ENCODE peak calls at places on chromosomes 2 and 18, in ten cellular contexts. K, E, W, Y, L, I, X, T, B and Q are unnamed samples.

GRCh38 chr2:219698684-219699439 is 71.4 kb downstream of the SLC4A3 start:
- DNase-seq in I (no peak), L (peak), X (no peak), K (no peak), Y (no peak), E (no peak), T (no peak), B (no peak), W (no peak), Q (no peak)

GRCh38 chr2:128473175-128474013 is 154.7 kb upstream of the HS6ST1 start:
- DNase-seq in K (peak), T (no peak), B (no peak), X (peak), Y (no peak), L (peak), W (no peak), E (no peak), I (peak), Q (peak)

GRCh38 chr2:75788154-75788553 is 77.4 kb upstream of the GCFC2 start:
- DNase-seq in B (no peak), E (no peak), Y (no peak), K (no peak), L (no peak), T (no peak), W (no peak), I (no peak), X (no peak), Q (no peak)

GRCh38 chr2:239826376-239826775 is 198.8 kb downstream of the NDUFA10 start:
- DNase-seq in Y (no peak), X (no peak), W (no peak), K (no peak), I (peak), T (no peak), B (no peak), E (no peak), L (no peak), Q (no peak)

GRCh38 chr2:118112771-118113334 is 24.6 kb downstream of the INSIG2 start:
- DNase-seq in K (peak), E (peak), L (no peak), Y (no peak), X (no peak), I (no peak), B (no peak), T (no peak), W (peak), Q (no peak)

GRCh38 chr2:128388414-128389032 is 69.9 kb upstream of the HS6ST1 start:
- DNase-seq in Y (no peak), T (no peak), K (peak), X (no peak), B (no peak), I (peak), E (no peak), W (no peak), L (no peak), Q (peak)

GRCh38 chr2:17309741-17310339 is 208.4 kb downstream of the RAD51AP2 start:
- DNase-seq in X (no peak), W (peak), T (peak), I (no peak), B (peak), L (peak), E (peak), K (peak), Y (no peak), Q (peak)

GRCh38 chr18:8242306-8242705 is 366.9 kb upstream of the RAB12 start:
- DNase-seq in I (peak), X (no peak), E (no peak), L (no peak), T (no peak), Y (no peak), B (no peak), W (no peak), K (no peak), Q (no peak)

GRCh38 chr2:209383212-209383611 is 40.6 kb upstream of the MAP2 start:
- DNase-seq in W (peak), E (peak), K (peak), T (no peak), I (peak), Y (no peak), B (no peak), L (no peak), X (no peak), Q (no peak)

GRCh38 chr18:48256848-48257247 is 152.3 kb downstream of the ZBTB7C start:
- DNase-seq in W (no peak), L (no peak), T (no peak), B (no peak), K (no peak), E (no peak), Y (no peak), I (no peak), X (no peak), Q (no peak)

GRCh38 chr2:5125017-5125730 is 567.0 kb upstream of the SOX11 start:
- DNase-seq in K (no peak), I (no peak), B (no peak), X (no peak), Y (no peak), E (no peak), W (no peak), L (peak), T (no peak), Q (peak)

GRCh38 chr2:27621524-27621923 is 7.3 kb downstream of the CCDC121 start:
- DNase-seq in E (no peak), T (no peak), B (no peak), X (no peak), K (no peak), W (no peak), I (no peak), L (no peak), Y (no peak), Q (peak)

GRCh38 chr2:4763009-4763408 is 929.2 kb upstream of the SOX11 start:
- DNase-seq in L (peak), E (no peak), K (peak), T (peak), W (no peak), X (no peak), I (no peak), B (no peak), Y (no peak), Q (peak)

GRCh38 chr2:176146645-176147044 is 4.7 kb upstream of the HOXD4 start:
- DNase-seq in I (no peak), X (no peak), E (no peak), K (no peak), Y (no peak), B (no peak), W (no peak), T (no peak), L (no peak), Q (no peak)

GRCh38 chr2:63983986-63984605 is 35.1 kb downstream of the VPS54 start:
- DNase-seq in L (no peak), X (no peak), K (peak), I (no peak), W (peak), Y (no peak), T (no peak), B (no peak), E (no peak), Q (no peak)

GRCh38 chr18:44742741-44743311 is 62.1 kb downstream of the SETBP1 start:
- DNase-seq in L (peak), B (peak), W (no peak), T (peak), E (no peak), X (peak), K (peak), Y (no peak), I (no peak), Q (peak)

GRCh38 chr2:65397122-65397521 is 35.3 kb downstream of the SPRED2 start:
- DNase-seq in T (no peak), X (no peak), Y (no peak), I (peak), L (no peak), E (no peak), B (no peak), W (no peak), K (no peak), Q (no peak)

GRCh38 chr18:32911660-32912284 is 138.9 kb upstream of the KLHL14 start:
- DNase-seq in B (no peak), L (no peak), W (peak), T (no peak), I (no peak), Y (no peak), X (no peak), E (no peak), K (peak), Q (no peak)

GRCh38 chr2:235005603-235006259 is 53.9 kb downstream of the SH3BP4 start:
- DNase-seq in Y (no peak), B (no peak), E (no peak), T (peak), W (no peak), X (peak), K (peak), I (peak), L (peak), Q (peak)

GRCh38 chr2:75098856-75099255 is 100.5 kb downstream of the TACR1 start:
- DNase-seq in I (no peak), X (no peak), K (peak), L (peak), Y (no peak), T (no peak), W (peak), B (no peak), E (peak), Q (peak)

GRCh38 chr2:41061371-41061770 is 609.5 kb upstream of the SLC8A1 start:
- DNase-seq in I (no peak), Y (no peak), W (no peak), K (peak), E (no peak), T (no peak), L (no peak), B (no peak), X (no peak), Q (no peak)

GRCh38 chr2:53353372-53354111 is 414.1 kb upstream of the CHAC2 start:
- DNase-seq in T (no peak), K (peak), I (peak), B (no peak), L (peak), X (no peak), W (peak), E (no peak), Y (no peak), Q (no peak)

GRCh38 chr2:241773511-241774418 is 2.9 kb upstream of the GAL3ST2 start:
- DNase-seq in E (no peak), W (no peak), L (no peak), K (no peak), B (no peak), T (no peak), I (peak), X (no peak), Y (no peak), Q (peak)

GRCh38 chr2:8432712-8433336 is 249.0 kb upstream of the ID2 start:
- DNase-seq in W (no peak), B (no peak), I (no peak), T (peak), L (no peak), E (no peak), K (no peak), Y (no peak), X (no peak), Q (no peak)

GRCh38 chr2:48529189-48529588 is 765 bp upstream of the STON1 start:
- DNase-seq in E (no peak), K (no peak), I (peak), Y (no peak), L (peak), W (no peak), B (no peak), X (no peak), T (no peak), Q (peak)

GRCh38 chr18:10131783-10132381 is 218.1 kb downstream of the VAPA start:
- DNase-seq in L (peak), K (no peak), W (no peak), I (peak), Y (no peak), T (no peak), B (no peak), E (no peak), X (no peak), Q (peak)

GRCh38 chr2:127045792-127046501 is 61.0 kb downstream of the BIN1 start:
- DNase-seq in W (no peak), X (no peak), T (peak), E (no peak), Y (no peak), K (no peak), B (no peak), I (peak), L (no peak), Q (peak)

GRCh38 chr2:175039031-175039430 is 33.9 kb upstream of the CHN1 start:
- DNase-seq in T (no peak), E (no peak), I (no peak), X (no peak), L (no peak), K (no peak), B (no peak), W (no peak), Y (no peak), Q (no peak)
- H3K4me3 ChIP-seq in T (no peak), E (no peak), I (no peak), X (no peak), L (no peak), K (no peak), B (no peak), W (no peak), Y (no peak), Q (no peak)

DNA sequence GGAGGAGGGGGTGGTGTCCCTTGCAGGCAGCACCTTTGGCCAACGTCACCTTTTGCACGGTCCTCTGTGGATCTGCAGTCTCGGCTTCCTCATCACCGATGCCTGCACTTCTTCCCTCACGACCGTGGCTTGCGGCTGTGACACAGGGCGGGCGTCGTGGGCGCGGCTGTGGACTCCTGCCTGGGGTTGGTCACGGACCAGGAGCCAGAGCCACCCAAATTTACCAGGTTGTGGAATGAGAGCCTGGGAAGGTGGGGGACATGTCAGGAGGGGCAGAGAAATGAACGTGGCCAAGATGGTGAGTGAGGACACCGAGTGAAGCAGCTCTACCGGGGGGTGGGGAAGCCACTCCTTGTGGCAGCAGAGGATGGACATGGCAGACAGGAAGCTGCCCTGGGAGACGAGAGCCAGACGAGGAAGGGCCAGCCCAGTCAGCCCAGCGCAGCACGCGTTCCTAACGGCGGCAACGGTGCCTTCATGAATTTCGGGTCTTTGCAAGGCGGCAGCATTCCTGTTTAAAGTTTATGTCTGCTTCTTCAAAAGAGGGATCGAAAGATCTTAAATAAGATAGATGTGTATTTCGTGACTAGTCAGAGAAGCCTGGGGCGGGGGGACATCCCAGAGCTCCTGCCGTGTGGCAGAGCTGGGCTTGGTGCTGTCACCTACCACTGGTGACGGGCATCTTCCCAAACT is 84.2 kb downstream of the LRRFIP1 start:
- DNase-seq in I (peak), W (no peak), T (no peak), Y (no peak), B (no peak), X (no peak), E (no peak), K (no peak), L (no peak), Q (no peak)
- H3K4me3 ChIP-seq in I (no peak), W (no peak), T (no peak), Y (no peak), B (no peak), X (no peak), E (no peak), K (no peak), L (no peak), Q (no peak)

DNA sequence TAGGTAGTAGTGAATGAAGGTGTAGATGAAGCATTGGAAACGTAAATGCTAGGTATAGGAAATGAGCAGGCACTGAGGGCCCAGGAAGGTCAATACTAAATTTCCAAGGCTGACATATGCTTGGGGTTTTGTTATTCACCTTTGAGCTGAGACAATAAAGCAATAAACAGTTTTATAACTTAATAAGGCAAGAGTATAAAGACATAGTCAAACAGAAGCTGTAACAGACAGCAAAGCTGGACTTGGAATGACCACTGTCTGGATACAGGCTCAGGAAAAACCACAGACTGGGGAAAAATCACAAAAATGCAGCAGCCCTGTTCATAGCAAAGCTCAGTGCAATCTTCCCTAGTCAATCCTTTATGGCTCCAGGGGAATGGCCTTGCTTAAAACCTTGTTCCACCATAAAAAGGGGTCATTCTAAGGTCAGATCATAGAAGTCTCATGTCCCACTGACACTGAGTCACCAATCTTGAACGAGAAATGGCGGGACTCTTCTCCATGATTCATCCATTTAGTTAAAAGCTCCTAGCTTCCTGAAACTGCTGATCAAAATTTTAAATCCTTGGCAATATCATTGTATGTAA is 493.3 kb downstream of the CMPK2 start:
- DNase-seq in E (no peak), L (no peak), X (no peak), I (no peak), Y (no peak), W (no peak), B (no peak), K (peak), T (no peak), Q (no peak)
- H3K4me3 ChIP-seq in E (no peak), L (no peak), X (no peak), I (no peak), Y (no peak), W (no peak), B (no peak), K (no peak), T (no peak), Q (no peak)

DNA sequence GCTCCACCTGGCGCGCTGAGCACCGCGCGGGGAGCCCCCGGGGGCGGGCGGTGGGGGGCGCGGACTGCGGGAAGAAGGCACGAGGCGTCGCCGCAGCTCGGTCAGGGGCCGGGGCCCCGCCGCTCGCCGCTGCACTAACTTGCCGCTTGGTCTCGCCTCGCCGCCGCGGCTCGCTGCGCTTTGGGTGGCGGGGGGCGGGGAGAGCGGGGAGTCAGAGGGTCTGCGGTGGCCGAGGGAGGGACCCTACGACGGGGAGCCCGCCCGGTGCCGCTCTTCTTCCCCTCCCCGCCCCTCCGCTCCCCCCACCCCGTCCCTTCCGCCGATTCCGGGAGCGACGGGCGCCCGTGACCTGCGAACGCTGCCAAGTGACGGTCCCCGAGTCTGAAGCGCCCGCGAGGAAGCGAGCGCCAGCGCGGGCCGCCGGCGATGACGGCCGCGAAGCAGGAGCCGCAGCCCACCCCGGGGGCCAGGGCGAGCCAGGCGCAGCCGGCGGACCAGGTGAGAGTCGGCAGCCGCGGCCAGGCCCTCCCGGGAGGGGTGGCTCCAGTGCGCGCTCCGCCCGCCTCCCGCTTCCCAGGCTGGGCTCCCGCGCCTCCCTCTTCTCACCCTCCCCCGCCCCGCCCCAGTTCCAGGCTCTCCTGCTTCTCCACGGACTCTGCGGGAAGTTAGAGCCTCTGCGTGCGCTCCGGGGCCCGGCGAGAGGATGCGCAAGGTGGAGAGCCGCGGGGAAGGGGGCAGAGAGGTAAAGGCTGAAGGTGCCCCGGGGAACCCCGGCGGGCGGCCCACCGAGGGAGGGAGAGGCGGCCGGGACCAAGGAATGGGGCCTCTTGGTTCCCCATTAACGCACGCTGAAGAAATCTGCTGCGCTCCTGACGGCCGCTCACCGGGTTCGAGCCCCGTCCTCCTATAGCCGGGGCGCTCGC is 719.4 kb downstream of the DPP10 start:
- DNase-seq in L (peak), B (no peak), W (no peak), X (peak), Y (no peak), K (no peak), E (no peak), I (no peak), T (peak), Q (peak)
- H3K4me3 ChIP-seq in L (peak), B (peak), W (no peak), X (peak), Y (no peak), K (no peak), E (no peak), I (no peak), T (peak), Q (peak)

DNA sequence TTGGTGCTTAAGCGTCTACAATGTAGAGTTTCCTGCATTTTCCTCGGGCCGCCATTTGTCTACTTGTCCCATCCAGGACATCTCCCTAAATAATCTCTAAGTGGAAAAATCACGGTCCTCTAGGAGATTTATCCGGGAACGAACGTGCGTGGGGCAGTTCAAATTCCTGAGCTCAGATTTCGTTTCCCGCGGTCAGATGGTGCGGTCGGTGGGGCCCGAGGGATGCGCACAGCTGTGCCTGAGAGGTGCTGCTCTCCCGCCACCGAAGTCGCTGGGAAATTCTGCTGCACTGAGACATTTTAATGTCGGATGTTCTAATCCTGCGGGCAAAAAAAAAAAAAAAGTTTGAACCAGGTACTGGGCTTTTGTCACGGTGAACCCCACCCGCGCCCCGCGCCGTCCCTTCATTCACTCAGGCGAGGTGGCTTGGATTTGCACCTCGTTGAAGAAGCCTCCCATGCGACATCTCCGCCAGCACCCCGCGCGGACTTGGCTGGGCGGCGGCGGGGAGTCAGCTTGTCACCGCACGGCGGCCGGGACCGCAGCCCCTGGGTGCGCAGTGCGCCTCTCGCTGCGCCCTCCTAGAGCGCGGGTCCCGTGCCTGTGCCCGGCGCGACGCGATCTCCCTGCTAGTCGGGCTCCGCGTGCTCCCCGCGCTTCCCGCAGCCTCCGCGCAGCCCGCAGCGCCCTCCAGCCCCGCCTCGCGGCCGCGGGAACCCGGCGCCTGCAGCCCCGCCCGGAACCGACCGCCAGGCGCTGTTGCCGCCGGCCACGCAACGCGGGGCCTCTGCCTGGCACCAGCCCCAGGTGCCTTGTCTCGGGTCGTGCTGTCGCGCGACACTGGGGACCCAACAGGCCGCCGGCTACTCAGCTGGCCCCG is 192.0 kb upstream of the TCF4 start:
- DNase-seq in I (peak), X (peak), L (peak), Y (no peak), T (no peak), E (peak), W (no peak), K (peak), B (no peak), Q (peak)
- H3K4me3 ChIP-seq in I (peak), X (peak), L (peak), Y (no peak), T (peak), E (peak), W (peak), K (peak), B (peak), Q (peak)

DNA sequence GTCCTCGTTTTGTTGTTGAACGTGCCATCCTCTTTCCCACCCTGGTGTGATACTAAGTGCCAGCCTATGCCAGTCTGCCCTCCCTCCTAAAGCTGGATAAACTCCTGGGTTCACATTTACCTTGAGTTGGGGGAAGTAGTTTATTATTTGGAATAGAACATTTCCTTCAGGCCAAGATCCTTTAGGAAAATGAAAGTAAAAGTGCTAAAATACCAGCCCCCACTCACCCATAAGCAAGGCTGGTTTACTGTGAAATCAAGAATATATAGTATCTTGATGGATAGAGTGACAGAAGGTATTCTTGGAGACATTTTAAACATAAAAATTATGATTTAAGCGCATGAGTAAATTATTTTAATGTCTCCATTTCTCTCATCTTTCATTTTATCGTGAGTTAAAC is 27.1 kb downstream of the ZNF532 start:
- DNase-seq in W (no peak), L (no peak), Y (no peak), B (no peak), E (no peak), X (no peak), K (peak), I (no peak), T (no peak), Q (no peak)
- H3K4me3 ChIP-seq in W (no peak), L (no peak), Y (no peak), B (peak), E (no peak), X (peak), K (peak), I (peak), T (no peak), Q (no peak)